ENCODE peak calls at places on chromosomes 5 and 9, in six cellular contexts. G is vagina, X is esophagus squamous epithelium, Z is Right ventricle myocardium superior, H is HT1080, D is RWPE1. U is an unnamed sample.

GRCh38 chr9:136786451-136786850 is 4.7 kb upstream of the TMEM141 start:
- DNase-seq in X (no peak), H (no peak), Z (no peak), D (no peak), G (no peak), U (no peak)

GRCh38 chr5:56659991-56660390 is 155.4 kb upstream of the MAP3K1 start:
- DNase-seq in Z (no peak), X (no peak), G (no peak), H (no peak), D (no peak), U (no peak)

GRCh38 chr5:82991678-82992323 is 85.4 kb downstream of the TMEM167A start:
- DNase-seq in G (no peak), H (peak; percentile 89), Z (no peak), D (peak; percentile 33), X (no peak), U (no peak)

GRCh38 chr9:37730256-37730655 is 23.3 kb upstream of the TRMT10B start:
- DNase-seq in G (no peak), D (peak; percentile 41), X (no peak), Z (no peak), H (no peak), U (no peak)

GRCh38 chr9:138072161-138072842 is 194.7 kb downstream of the CACNA1B start:
- DNase-seq in G (no peak), D (no peak), H (no peak), Z (no peak), X (no peak), U (no peak)

GRCh38 chr9:119477197-119477596 is 108.0 kb upstream of the BRINP1 start:
- DNase-seq in G (no peak), D (no peak), Z (no peak), H (no peak), X (no peak), U (no peak)

GRCh38 chr9:137581361-137582285 is 2.9 kb upstream of the DPH7 start:
- DNase-seq in G (no peak), Z (no peak), H (no peak), X (no peak), D (no peak), U (no peak)

GRCh38 chr9:123556464-123557435 is 200.8 kb downstream of the CRB2 start:
- DNase-seq in G (no peak), Z (no peak), D (no peak), X (no peak), H (peak; percentile 46), U (no peak)

GRCh38 chr9:79665926-79666325 is 94.2 kb downstream of the TLE4 start:
- DNase-seq in D (no peak), Z (no peak), X (no peak), G (no peak), H (no peak), U (no peak)

GRCh38 chr9:35599763-35600604 is 5.1 kb upstream of the TESK1 start:
- DNase-seq in H (no peak), Z (peak; percentile 56), X (no peak), D (no peak), G (peak; percentile 88), U (no peak)

GRCh38 chr9:129472651-129473102 is 148.2 kb downstream of the C9orf50 start:
- DNase-seq in D (no peak), G (no peak), H (no peak), Z (no peak), X (no peak), U (no peak)

GRCh38 chr9:65409471-65409980 is 124.5 kb upstream of the FOXD4L5 start:
- DNase-seq in X (no peak), D (no peak), Z (no peak), G (no peak), H (no peak), U (no peak)